ENCODE peak calls at places on chromosome 10, in six cellular contexts. One of them, this sample, is unnamed.
A peak's percentile ranks its signal among the peaks of the same experiment; 100 is the strongest.

GRCh38 chr10:17756557-17757208 is 4.7 kb downstream of the TMEM236 start:
- DNase-seq in GM12878: peak; percentile 53
- DNase-seq in K562: no peak
- DNase-seq in SK-N-SH: no peak
- DNase-seq in HepG2: peak; percentile 18
- DNase-seq in H1: no peak
- DNase-seq in this sample: no peak

GRCh38 chr10:87842220-87842641 is 21.1 kb downstream of the KLLN start:
- DNase-seq in H1: no peak
- DNase-seq in HepG2: peak; percentile 77
- DNase-seq in SK-N-SH: no peak
- DNase-seq in K562: no peak
- DNase-seq in GM12878: no peak
- DNase-seq in this sample: no peak

GRCh38 chr10:101967713-101968112 is 88.3 kb downstream of the ARMH3 start:
- DNase-seq in GM12878: no peak
- DNase-seq in HepG2: no peak
- DNase-seq in SK-N-SH: no peak
- DNase-seq in H1: no peak
- DNase-seq in K562: no peak
- DNase-seq in this sample: no peak

GRCh38 chr10:124648738-124649137 is 95.4 kb downstream of the FAM53B start:
- DNase-seq in SK-N-SH: peak; percentile 94
- DNase-seq in GM12878: peak; percentile 33
- DNase-seq in K562: peak; percentile 60
- DNase-seq in H1: no peak
- DNase-seq in HepG2: no peak
- DNase-seq in this sample: peak; percentile 94

GRCh38 chr10:5559642-5560141 is 34.9 kb downstream of the CALML3 start:
- DNase-seq in GM12878: no peak
- DNase-seq in K562: no peak
- DNase-seq in SK-N-SH: no peak
- DNase-seq in HepG2: no peak
- DNase-seq in H1: no peak
- DNase-seq in this sample: no peak

GRCh38 chr10:71708301-71708703 is 11.3 kb downstream of the C10orf105 start:
- DNase-seq in GM12878: no peak
- DNase-seq in K562: peak; percentile 83
- DNase-seq in H1: peak; percentile 62
- DNase-seq in SK-N-SH: peak; percentile 90
- DNase-seq in HepG2: peak; percentile 21
- DNase-seq in this sample: no peak

GRCh38 chr10:1687606-1688005 is 49.7 kb downstream of the ADARB2 start:
- DNase-seq in HepG2: no peak
- DNase-seq in H1: no peak
- DNase-seq in GM12878: no peak
- DNase-seq in K562: no peak
- DNase-seq in SK-N-SH: no peak
- DNase-seq in this sample: no peak

GRCh38 chr10:131000244-131000643 is 311.3 kb downstream of the TCERG1L start:
- DNase-seq in H1: no peak
- DNase-seq in SK-N-SH: no peak
- DNase-seq in GM12878: no peak
- DNase-seq in HepG2: no peak
- DNase-seq in K562: no peak
- DNase-seq in this sample: no peak

GRCh38 chr10:72810976-72811375 is 82.6 kb upstream of the OIT3 start:
- DNase-seq in H1: no peak
- DNase-seq in GM12878: no peak
- DNase-seq in SK-N-SH: no peak
- DNase-seq in HepG2: no peak
- DNase-seq in K562: no peak
- DNase-seq in this sample: no peak

GRCh38 chr10:74039561-74040145 is 41.7 kb downstream of the VCL start:
- DNase-seq in K562: no peak
- DNase-seq in H1: no peak
- DNase-seq in SK-N-SH: no peak
- DNase-seq in HepG2: no peak
- DNase-seq in GM12878: no peak
- DNase-seq in this sample: no peak

GRCh38 chr10:92961638-92962037 is 99.0 kb upstream of the CYP26C1 start:
- DNase-seq in SK-N-SH: no peak
- DNase-seq in K562: no peak
- DNase-seq in H1: no peak
- DNase-seq in HepG2: no peak
- DNase-seq in GM12878: no peak
- DNase-seq in this sample: no peak

GRCh38 chr10:71359364-71360046 is 37.2 kb upstream of the CDH23 start:
- DNase-seq in GM12878: no peak
- DNase-seq in HepG2: no peak
- DNase-seq in H1: no peak
- DNase-seq in SK-N-SH: no peak
- DNase-seq in K562: peak; percentile 89
- DNase-seq in this sample: peak; percentile 80

GRCh38 chr10:62805139-62806092 is 896 bp downstream of the ADO start:
- DNase-seq in HepG2: peak; percentile 43
- DNase-seq in H1: no peak
- DNase-seq in K562: peak; percentile 39
- DNase-seq in GM12878: no peak
- DNase-seq in SK-N-SH: peak; percentile 69
- DNase-seq in this sample: no peak

GRCh38 chr10:128796513-128796912 is 670.3 kb upstream of the MKI67 start:
- DNase-seq in HepG2: no peak
- DNase-seq in K562: no peak
- DNase-seq in SK-N-SH: no peak
- DNase-seq in H1: no peak
- DNase-seq in GM12878: no peak
- DNase-seq in this sample: no peak

GRCh38 chr10:102850025-102850518 is 4.0 kb upstream of the BORCS7 start:
- DNase-seq in GM12878: no peak
- DNase-seq in HepG2: peak; percentile 78
- DNase-seq in SK-N-SH: no peak
- DNase-seq in H1: no peak
- DNase-seq in K562: no peak
- DNase-seq in this sample: peak; percentile 66

GRCh38 chr10:84213076-84213475 is 12.3 kb downstream of the LRIT2 start:
- DNase-seq in K562: no peak
- DNase-seq in H1: no peak
- DNase-seq in HepG2: no peak
- DNase-seq in SK-N-SH: no peak
- DNase-seq in GM12878: no peak
- DNase-seq in this sample: no peak

GRCh38 chr10:66931949-66932343 is 6.1 kb downstream of the LRRTM3 start:
- DNase-seq in HepG2: no peak
- DNase-seq in GM12878: no peak
- DNase-seq in H1: no peak
- DNase-seq in SK-N-SH: no peak
- DNase-seq in K562: no peak
- DNase-seq in this sample: no peak

GRCh38 chr10:93804200-93804599 is 46.5 kb downstream of the LGI1 start:
- DNase-seq in H1: no peak
- DNase-seq in SK-N-SH: no peak
- DNase-seq in HepG2: no peak
- DNase-seq in K562: no peak
- DNase-seq in GM12878: no peak
- DNase-seq in this sample: no peak

GRCh38 chr10:3995302-3996210 is 210.5 kb upstream of the KLF6 start:
- DNase-seq in K562: no peak
- DNase-seq in HepG2: no peak
- DNase-seq in GM12878: no peak
- DNase-seq in SK-N-SH: no peak
- DNase-seq in H1: no peak
- DNase-seq in this sample: no peak

GRCh38 chr10:97744405-97745035 is 7.6 kb downstream of the ZFYVE27 start:
- DNase-seq in SK-N-SH: peak; percentile 73
- DNase-seq in GM12878: no peak
- DNase-seq in H1: no peak
- DNase-seq in K562: peak; percentile 61
- DNase-seq in HepG2: no peak
- DNase-seq in this sample: no peak
- TF ChIP-seq CTCF in SK-N-SH: no peak
- TF ChIP-seq CTCF in GM12878: no peak
- TF ChIP-seq CTCF in H1: no peak
- TF ChIP-seq CTCF in K562: no peak
- TF ChIP-seq CTCF in HepG2: no peak
- TF ChIP-seq CTCF in this sample: no peak

DNA sequence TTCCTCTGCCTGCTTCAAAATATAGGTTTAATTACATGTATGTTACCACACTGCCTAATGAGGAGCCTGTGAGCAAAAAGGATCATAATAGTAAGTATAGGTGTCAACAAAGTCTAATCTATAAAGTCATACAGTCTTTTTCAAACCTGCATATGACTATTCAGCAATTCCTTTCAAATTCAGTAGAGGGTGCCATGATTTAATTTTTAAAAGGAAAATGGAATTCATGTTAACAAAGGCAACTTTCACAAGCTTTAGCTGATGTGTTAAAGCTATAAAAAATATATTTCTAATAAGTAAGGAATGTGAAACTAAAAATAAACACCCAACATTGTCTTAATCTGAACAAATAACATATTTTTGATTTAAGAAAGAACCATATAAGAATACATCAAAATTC is 52.1 kb downstream of the MPP7 start:
- DNase-seq in HepG2: peak; percentile 29
- DNase-seq in K562: no peak
- DNase-seq in GM12878: no peak
- DNase-seq in SK-N-SH: no peak
- DNase-seq in H1: no peak
- DNase-seq in this sample: no peak
- TF ChIP-seq GABPA in HepG2: no peak
- TF ChIP-seq GABPA in K562: no peak
- TF ChIP-seq GABPA in GM12878: no peak
- TF ChIP-seq GABPA in SK-N-SH: no peak
- TF ChIP-seq GABPA in H1: no peak
- TF ChIP-seq GABPA in this sample: no peak

GRCh38 chr10:98295907-98296306 is 27.9 kb upstream of the LOXL4 start:
- DNase-seq in HepG2: no peak
- DNase-seq in GM12878: no peak
- DNase-seq in SK-N-SH: peak; percentile 35
- DNase-seq in H1: no peak
- DNase-seq in K562: no peak
- DNase-seq in this sample: no peak

GRCh38 chr10:98294270-98294627 is 26.3 kb upstream of the LOXL4 start:
- DNase-seq in HepG2: no peak
- DNase-seq in SK-N-SH: no peak
- DNase-seq in H1: no peak
- DNase-seq in GM12878: no peak
- DNase-seq in K562: no peak
- DNase-seq in this sample: no peak

GRCh38 chr10:98295401-98295811 is 27.4 kb upstream of the LOXL4 start:
- DNase-seq in HepG2: no peak
- DNase-seq in SK-N-SH: no peak
- DNase-seq in GM12878: peak; percentile 2
- DNase-seq in K562: no peak
- DNase-seq in H1: no peak
- DNase-seq in this sample: no peak

GRCh38 chr10:98292976-98293375 is 25.0 kb upstream of the LOXL4 start:
- DNase-seq in H1: no peak
- DNase-seq in K562: no peak
- DNase-seq in HepG2: no peak
- DNase-seq in GM12878: no peak
- DNase-seq in SK-N-SH: no peak
- DNase-seq in this sample: no peak

DNA sequence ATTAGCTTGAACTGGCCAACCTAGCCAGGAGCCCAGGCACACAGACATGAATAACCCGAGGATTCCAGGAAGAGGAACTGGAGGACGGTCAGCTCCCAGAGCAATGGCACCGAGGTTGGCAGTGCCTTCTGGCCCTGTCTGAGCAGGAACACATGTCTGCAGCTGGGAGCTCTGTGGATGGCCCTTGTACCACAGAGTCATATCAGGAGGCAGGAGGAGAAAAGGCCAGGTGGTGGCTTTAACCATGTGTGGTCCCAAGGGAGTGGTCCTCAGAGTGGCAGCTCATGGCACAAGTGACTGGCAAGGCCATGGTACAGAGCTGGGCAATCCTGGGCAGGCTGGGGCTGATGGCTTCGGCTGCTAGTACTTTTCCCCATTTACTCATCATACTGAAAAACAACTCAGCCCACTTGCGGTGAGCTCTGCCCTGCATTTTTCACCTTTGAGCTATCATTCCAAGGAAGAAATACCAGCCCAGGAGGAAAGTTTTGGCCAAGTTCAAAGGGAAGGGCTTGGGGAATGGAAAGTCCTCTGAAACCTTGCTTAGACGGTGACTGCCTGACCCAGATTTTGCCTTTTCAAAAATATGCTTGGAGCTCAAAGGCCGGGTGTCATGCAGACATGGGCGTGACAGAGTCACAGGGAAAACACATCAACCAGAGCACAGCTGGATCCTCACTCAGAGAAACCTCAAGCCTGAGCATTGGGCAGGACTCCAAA is 25.7 kb upstream of the LOXL4 start:
- DNase-seq in SK-N-SH: no peak
- DNase-seq in HepG2: no peak
- DNase-seq in H1: no peak
- DNase-seq in K562: no peak
- DNase-seq in GM12878: no peak
- DNase-seq in this sample: no peak
- H3K27ac ChIP-seq in SK-N-SH: no peak overlapping the region
- H3K27ac ChIP-seq in HepG2: no peak overlapping the region
- H3K27ac ChIP-seq in H1: no peak overlapping the region
- H3K27ac ChIP-seq in K562: no peak overlapping the region
- H3K27ac ChIP-seq in GM12878: no peak overlapping the region
- H3K27ac ChIP-seq in this sample: no peak overlapping the region

GRCh38 chr10:28679941-28680752 is 2.8 kb downstream of the BAMBI start:
- DNase-seq in GM12878: no peak
- DNase-seq in SK-N-SH: peak; percentile 37
- DNase-seq in K562: no peak
- DNase-seq in H1: no peak
- DNase-seq in HepG2: peak; percentile 58
- DNase-seq in this sample: peak; percentile 59
- TF ChIP-seq CTCF in GM12878: no peak
- TF ChIP-seq CTCF in SK-N-SH: peak; percentile 60
- TF ChIP-seq CTCF in K562: peak; percentile 43
- TF ChIP-seq CTCF in H1: peak; percentile 18
- TF ChIP-seq CTCF in HepG2: peak; percentile 44
- TF ChIP-seq CTCF in this sample: no peak

DNA sequence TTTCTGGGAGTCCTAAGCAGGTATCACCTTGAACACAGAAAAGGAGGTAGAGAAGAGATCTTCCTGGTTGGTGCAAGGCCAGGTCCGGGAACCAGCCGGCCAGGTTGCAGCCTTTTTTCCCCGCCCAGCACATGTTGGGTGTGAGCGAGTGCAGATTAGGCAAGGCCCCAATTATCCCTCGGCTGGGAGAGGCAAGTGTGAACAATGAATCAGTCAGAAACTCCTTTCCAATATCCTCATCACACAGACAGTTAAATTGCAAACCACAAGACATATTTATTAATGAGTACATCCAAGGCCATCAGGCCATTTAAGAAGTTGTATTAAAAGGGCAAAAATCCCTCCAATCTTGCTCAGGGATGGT is 115.0 kb upstream of the AFAP1L2 start:
- DNase-seq in SK-N-SH: no peak
- DNase-seq in GM12878: no peak
- DNase-seq in HepG2: no peak
- DNase-seq in H1: no peak
- DNase-seq in K562: no peak
- DNase-seq in this sample: no peak
- TF ChIP-seq GABPA in SK-N-SH: no peak
- TF ChIP-seq GABPA in GM12878: no peak
- TF ChIP-seq GABPA in HepG2: no peak
- TF ChIP-seq GABPA in H1: no peak
- TF ChIP-seq GABPA in K562: no peak
- TF ChIP-seq GABPA in this sample: no peak

GRCh38 chr10:97593423-97593822 is 3.9 kb downstream of the C10orf62 start:
- DNase-seq in K562: no peak
- DNase-seq in GM12878: no peak
- DNase-seq in HepG2: no peak
- DNase-seq in H1: no peak
- DNase-seq in SK-N-SH: no peak
- DNase-seq in this sample: no peak
- H3K27ac ChIP-seq in K562: no peak overlapping the region
- H3K27ac ChIP-seq in GM12878: no peak overlapping the region
- H3K27ac ChIP-seq in HepG2: no peak overlapping the region
- H3K27ac ChIP-seq in H1: no peak overlapping the region
- H3K27ac ChIP-seq in SK-N-SH: peak overlapping the region; percentile 43
- H3K27ac ChIP-seq in this sample: no peak overlapping the region